ENCODE peak calls at places on chromosomes 2 and 18, in ten cellular contexts. C, V, E, L, J, O, U, W, X and R are unnamed samples.

GRCh38 chr2:235716875-235717496 is 223.1 kb downstream of the AGAP1 start:
- DNase-seq in V (peak; percentile 87), E (peak; percentile 43), X (no peak), L (no peak), C (no peak), W (no peak), J (no peak), U (peak; percentile 42), O (peak; percentile 66), R (no peak)

GRCh38 chr2:11154460-11155325 is 574 bp upstream of the SLC66A3 start:
- DNase-seq in X (peak; percentile 97), E (peak; percentile 93), W (peak; percentile 94), C (peak; percentile 96), O (peak; percentile 96), L (peak; percentile 80), V (peak; percentile 97), J (peak; percentile 99), U (peak; percentile 95), R (peak; percentile 96)

GRCh38 chr18:55997156-55997561 is 409.2 kb upstream of the TCF4 start:
- DNase-seq in X (no peak), O (no peak), L (no peak), J (no peak), V (no peak), W (no peak), E (peak; percentile 12), C (no peak), U (peak; percentile 19), R (peak; percentile 73)

GRCh38 chr2:132547089-132547687 is 122.8 kb downstream of the LYPD1 start:
- DNase-seq in U (peak; percentile 81), C (peak; percentile 75), J (peak; percentile 72), E (peak; percentile 81), L (no peak), X (peak; percentile 78), W (peak; percentile 45), V (peak; percentile 84), O (peak; percentile 80), R (peak; percentile 80)

GRCh38 chr18:21361297-21361880 is 119.4 kb downstream of the GREB1L start:
- DNase-seq in V (no peak), O (no peak), E (no peak), C (no peak), L (no peak), W (peak; percentile 28), J (no peak), U (peak; percentile 56), X (no peak), R (no peak)

GRCh38 chr2:38460313-38460712 is 83.2 kb upstream of the ATL2 start:
- DNase-seq in U (no peak), X (no peak), E (no peak), W (no peak), O (no peak), V (no peak), L (no peak), J (no peak), C (no peak), R (no peak)

GRCh38 chr2:48249093-48249492 is 280.9 kb upstream of the STON1 start:
- DNase-seq in E (peak; percentile 56), V (no peak), O (peak; percentile 92), W (peak; percentile 98), U (peak; percentile 81), J (no peak), L (no peak), C (peak; percentile 42), X (no peak), R (no peak)

GRCh38 chr2:234363647-234364294 is 133.1 kb downstream of the ARL4C start:
- DNase-seq in J (no peak), V (no peak), O (no peak), W (no peak), U (no peak), C (no peak), L (no peak), E (no peak), X (no peak), R (no peak)

GRCh38 chr2:237432484-237433092 is 18.6 kb upstream of the COL6A3 start:
- DNase-seq in V (no peak), C (peak; percentile 99), E (peak; percentile 81), L (no peak), J (peak; percentile 61), U (peak; percentile 48), O (peak; percentile 64), W (no peak), X (no peak), R (peak; percentile 93)

GRCh38 chr2:233471291-233472035 is 95.1 kb downstream of the USP40 start:
- DNase-seq in L (no peak), J (peak; percentile 4), W (no peak), O (no peak), E (no peak), C (no peak), V (no peak), U (no peak), X (peak; percentile 29), R (no peak)

GRCh38 chr2:127614731-127615130 is 31.2 kb upstream of the GPR17 start:
- DNase-seq in L (no peak), C (peak; percentile 96), W (no peak), U (peak; percentile 73), E (no peak), V (no peak), J (peak; percentile 19), X (no peak), O (no peak), R (no peak)

GRCh38 chr2:173884403-173884802 is 80.8 kb downstream of the SP3 start:
- DNase-seq in L (no peak), E (peak; percentile 19), X (no peak), C (peak; percentile 52), V (no peak), J (peak; percentile 65), W (peak; percentile 43), O (peak; percentile 52), U (peak; percentile 61), R (peak; percentile 39)

GRCh38 chr2:158518083-158518482 is 61.3 kb downstream of the PKP4 start:
- DNase-seq in L (peak; percentile 46), U (peak; percentile 17), W (no peak), C (peak; percentile 39), E (peak; percentile 81), V (no peak), J (no peak), X (no peak), O (peak; percentile 70), R (peak; percentile 46)

GRCh38 chr18:35045121-35045520 is 3.9 kb downstream of the MAPRE2 start:
- DNase-seq in L (no peak), V (peak; percentile 68), J (no peak), C (peak; percentile 76), X (no peak), W (no peak), U (no peak), E (peak; percentile 39), O (peak; percentile 81), R (no peak)

GRCh38 chr2:125364181-125364806 is 1291.7 kb upstream of the GYPC start:
- DNase-seq in W (no peak), E (no peak), V (no peak), O (no peak), C (no peak), X (no peak), U (peak; percentile 9), L (no peak), J (no peak), R (no peak)